ENCODE peak calls at places on chromosome 2, in five cellular contexts. U is heart left ventricle, F is spleen, O is adrenal gland, D is prostate gland. C is an unnamed sample. For H3K4me1, the result is how much of the 10 kb centered on the place peaks cover.

GRCh38 chr2:94871226-94872087 is at the start of gene TEKT4:
- DNase-seq in F (peak), D (no peak), U (no peak), O (no peak), C (peak)

GRCh38 chr2:88442501-88442900 is 10.0 kb downstream of the FOXI3 start:
- DNase-seq in D (no peak), O (no peak), F (no peak), U (no peak), C (no peak)

GRCh38 chr2:223865907-223866508 is 28.6 kb upstream of the AP1S3 start:
- DNase-seq in O (no peak), F (no peak), D (no peak), U (no peak), C (no peak)

GRCh38 chr2:240149943-240150784 is 9.7 kb upstream of the OTOS start:
- DNase-seq in U (no peak), D (no peak), O (no peak), F (no peak), C (no peak)

GRCh38 chr2:200337621-200338020 is 31.1 kb downstream of the SPATS2L start:
- DNase-seq in O (no peak), D (no peak), F (no peak), U (no peak), C (no peak)

GRCh38 chr2:187547353-187547979 is 6.8 kb downstream of the TFPI start:
- DNase-seq in F (no peak), O (peak), D (no peak), U (peak), C (peak)

GRCh38 chr2:158357699-158358098 is 98.9 kb downstream of the CCDC148 start:
- DNase-seq in F (no peak), O (no peak), U (no peak), D (no peak), C (no peak)

GRCh38 chr2:240454031-240454901 is 18.8 kb downstream of the GPC1 start:
- DNase-seq in F (no peak), U (no peak), O (no peak), D (no peak), C (no peak)

GRCh38 chr2:232459419-232460035 is 3.6 kb downstream of the ALPI start:
- DNase-seq in F (peak), D (no peak), O (no peak), U (no peak), C (no peak)

GRCh38 chr2:139518276-139518675 is 738.1 kb upstream of the NXPH2 start:
- DNase-seq in F (no peak), O (no peak), D (no peak), U (no peak), C (no peak)

GRCh38 chr2:132645176-132645575 is 24.8 kb downstream of the LYPD1 start:
- DNase-seq in F (no peak), D (no peak), U (no peak), O (no peak), C (peak)

GRCh38 chr2:6492573-6492972 is 373.1 kb downstream of the CMPK2 start:
- DNase-seq in D (no peak), F (no peak), U (no peak), O (no peak), C (peak)

GRCh38 chr2:182587831-182588230 is 128.2 kb upstream of the DNAJC10 start:
- DNase-seq in O (no peak), U (no peak), D (no peak), F (no peak), C (no peak)

GRCh38 chr2:231387904-231388724 is 7.4 kb upstream of the B3GNT7 start:
- DNase-seq in F (no peak), U (peak), D (no peak), O (peak), C (no peak)

GRCh38 chr2:71595549-71595948 is 142.2 kb downstream of the DYSF start:
- DNase-seq in F (no peak), U (no peak), O (no peak), D (no peak), C (no peak)

GRCh38 chr2:80102026-80102425 is 202.5 kb downstream of the LRRTM1 start:
- DNase-seq in D (no peak), U (no peak), F (no peak), O (no peak), C (no peak)

GRCh38 chr2:168671932-168672331 is 130.5 kb upstream of the NOSTRIN start:
- DNase-seq in U (no peak), F (no peak), D (no peak), O (no peak), C (no peak)

GRCh38 chr2:144686518-144687215 is 166.7 kb upstream of the ZEB2 start:
- DNase-seq in D (no peak), U (no peak), O (no peak), F (no peak), C (no peak)

GRCh38 chr2:6249557-6249956 is 557.4 kb downstream of the SOX11 start:
- DNase-seq in D (no peak), F (no peak), O (no peak), U (no peak), C (no peak)

GRCh38 chr2:233837694-233838229 is 16.6 kb downstream of the HJURP start:
- DNase-seq in O (no peak), F (peak), D (no peak), U (no peak), C (no peak)

GRCh38 chr2:10873790-10874437 is 37.8 kb upstream of the KCNF1 start:
- DNase-seq in F (no peak), O (no peak), U (peak), D (no peak), C (no peak)

GRCh38 chr2:85584857-85585780 is 888 bp downstream of the VAMP5 start:
- DNase-seq in F (no peak), O (peak), U (peak), D (peak), C (peak)

GRCh38 chr2:161905389-161906046 is 168.5 kb downstream of the DPP4 start:
- DNase-seq in F (peak), U (no peak), O (no peak), D (no peak), C (no peak)

GRCh38 chr2:47784349-47784851 is 1.5 kb downstream of the MSH6 start:
- DNase-seq in O (no peak), U (no peak), D (no peak), F (no peak), C (no peak)

GRCh38 chr2:47029737-47030524 is 114.3 kb upstream of the MCFD2 start:
- DNase-seq in U (no peak), F (no peak), O (peak), D (no peak), C (no peak)

GRCh38 chr2:208586516-208586915 is 179.9 kb downstream of the PTH2R start:
- DNase-seq in O (no peak), U (no peak), D (no peak), F (no peak), C (no peak)

DNA sequence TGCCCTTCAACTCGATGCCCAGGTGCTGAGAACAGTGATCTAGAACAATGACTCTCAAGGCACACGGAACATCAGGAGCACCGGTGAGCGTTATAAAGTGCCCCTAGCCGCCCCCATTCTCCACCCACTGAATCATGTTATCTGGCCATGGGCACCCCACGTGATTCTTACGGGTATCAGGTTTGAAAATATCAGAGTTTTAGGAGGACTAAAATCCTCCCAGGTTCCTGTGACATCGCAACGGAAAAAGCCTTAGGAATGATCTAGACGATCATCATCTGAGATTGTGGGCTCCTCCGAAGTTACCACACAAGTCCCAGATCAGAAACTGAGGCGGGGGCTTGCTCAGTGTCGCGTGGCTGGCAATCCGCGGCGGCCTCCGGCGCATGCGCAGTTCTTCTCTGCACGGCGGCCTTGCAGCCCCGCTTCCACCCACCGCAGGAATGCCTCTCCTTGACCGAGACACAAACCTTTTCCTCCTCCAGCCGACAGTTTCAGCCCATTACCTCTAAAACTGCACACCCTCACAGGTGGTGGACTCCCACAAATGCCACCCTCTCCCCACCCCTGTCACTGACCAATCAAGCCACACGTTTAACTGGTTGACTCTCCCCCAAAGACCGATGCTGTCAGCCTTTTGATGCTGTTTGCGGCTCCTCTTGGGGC is 5.8 kb upstream of the MRPL33 start:
- DNase-seq in O (peak), F (peak), U (peak), D (peak), C (peak)
- TF ChIP-seq POLR2A in O (peak), F (no peak), U (peak), D (no peak), C (peak)

GRCh38 chr2:196153480-196153879 is 17.9 kb downstream of the STK17B start:
- DNase-seq in F (no peak), D (no peak), U (no peak), O (no peak), C (no peak)
- H3K4me1 ChIP-seq in F (under half), D (under half), U (under half), O (under half), C (under half)

DNA sequence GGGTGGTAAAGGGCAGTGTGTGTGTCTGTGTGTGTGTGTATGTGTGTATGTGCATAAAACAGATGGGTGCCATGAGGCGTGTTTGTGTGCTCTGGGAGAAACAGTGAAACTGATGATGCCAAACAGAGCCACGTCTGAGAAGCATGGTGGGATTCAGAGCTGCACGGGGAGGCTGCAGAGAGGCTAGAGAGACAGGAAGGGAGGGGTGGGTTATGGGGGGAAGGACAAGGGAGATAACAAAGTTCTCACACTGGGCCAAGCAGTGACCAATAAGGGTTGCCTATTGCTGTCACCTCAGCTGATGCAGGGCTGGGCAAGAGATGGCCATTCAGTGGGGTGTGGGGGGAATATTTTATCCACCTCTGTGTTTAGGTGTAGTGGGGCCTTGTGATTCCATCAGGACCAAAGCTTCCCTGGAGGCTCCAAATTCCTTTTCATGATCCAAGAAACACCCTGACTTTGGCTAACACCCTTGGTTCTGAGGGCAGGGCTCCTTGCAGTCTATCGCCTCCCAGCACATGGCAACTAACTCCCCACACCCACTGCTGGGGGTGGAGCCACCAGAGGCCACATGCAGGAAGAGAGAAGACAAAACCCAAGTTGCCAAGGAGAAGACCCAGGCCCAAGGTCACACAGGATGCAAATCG is 54.2 kb upstream of the POMC start:
- DNase-seq in D (no peak), O (no peak), U (no peak), F (no peak), C (no peak)
- TF ChIP-seq POLR2A in D (no peak), O (no peak), U (no peak), F (no peak), C (no peak)

DNA sequence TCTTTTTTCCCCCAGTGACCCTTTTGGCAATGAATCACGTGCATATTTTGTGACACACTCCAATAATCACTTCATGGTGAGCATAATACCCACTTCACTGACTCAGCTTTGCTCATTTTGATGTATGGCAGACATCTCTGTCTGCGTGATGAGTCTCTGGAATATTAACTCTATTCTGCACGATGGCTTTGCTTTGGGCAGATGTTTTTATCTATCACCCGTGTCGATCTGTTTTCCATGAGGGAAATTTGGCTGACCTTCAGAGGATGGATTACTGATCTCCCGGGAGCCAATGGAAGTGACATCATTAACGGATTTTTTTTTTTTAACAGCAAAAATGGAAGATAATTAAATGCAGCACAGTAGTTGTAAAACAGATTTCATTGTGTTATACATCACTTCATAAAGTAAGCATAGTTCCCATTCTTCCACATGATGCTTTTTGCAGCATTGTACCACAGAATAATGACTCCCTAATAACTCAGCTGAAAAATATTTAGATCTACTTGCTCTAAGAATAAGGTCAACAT is 29.8 kb downstream of the CDC42EP3 start:
- DNase-seq in O (no peak), D (no peak), F (no peak), U (no peak), C (no peak)
- H3K4me1 ChIP-seq in O (under half), D (under half), F (under half), U (under half), C (under half)

DNA sequence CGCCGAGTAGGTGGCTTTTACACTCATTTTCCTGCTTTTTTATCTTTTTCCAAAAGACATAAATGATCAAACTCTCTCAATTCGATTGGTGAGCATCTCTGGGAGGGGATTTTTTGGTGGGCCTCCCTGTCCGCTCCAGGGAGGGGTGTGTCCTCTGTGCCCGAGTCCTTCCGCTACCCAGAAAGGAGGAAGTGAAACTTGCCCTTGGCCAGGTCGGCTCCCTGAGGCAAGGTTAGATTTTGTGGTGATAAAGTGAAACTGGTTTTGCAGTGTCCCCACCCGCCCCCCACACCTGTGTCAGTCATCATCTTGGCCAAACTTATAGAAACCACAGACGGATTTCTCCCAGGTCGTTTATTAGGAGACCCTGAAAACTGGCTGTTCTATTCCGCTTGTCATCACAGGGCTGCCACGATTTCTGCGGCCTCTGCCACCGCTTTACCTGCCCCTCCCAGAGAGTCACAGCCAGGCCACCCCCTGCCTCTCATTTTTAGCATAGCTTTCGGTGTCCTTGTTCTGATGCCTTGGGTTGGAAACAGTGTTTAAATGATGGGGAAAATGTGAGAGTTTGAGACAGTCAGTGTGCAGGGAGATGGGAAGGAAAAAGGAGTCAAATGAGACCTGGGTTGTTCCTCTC is 93.6 kb downstream of the SH3BP4 start:
- DNase-seq in D (no peak), O (no peak), U (no peak), F (peak), C (peak)
- TF ChIP-seq POLR2A in D (no peak), O (no peak), U (no peak), F (no peak), C (no peak)

GRCh38 chr2:134174711-134175110 is 79.2 kb upstream of the MGAT5 start:
- DNase-seq in O (no peak), D (no peak), F (no peak), U (peak), C (no peak)
- H3K4me1 ChIP-seq in O (under half), D (under half), F (under half), U (half or more), C (half or more)

C was measured in body of pancreas.